ENCODE peak calls at places on chromosomes 12 and 14, in eight cellular contexts. One of them, this sample, is unnamed.

GRCh38 chr12:65533177-65533883 is 254.8 kb downstream of the MSRB3 start:
- DNase-seq in hypothalamus: no peak
- DNase-seq in GM12891: no peak
- DNase-seq in NCI-H1436: no peak
- DNase-seq in activated T-helper 1 cell treated with Interleukin-2 at 50 U/mL for 16 hours: no peak
- DNase-seq in KG1: no peak
- DNase-seq in IMR-90: peak
- DNase-seq in pancreas: no peak
- DNase-seq in this sample: no peak

GRCh38 chr12:116806845-116807440 is 68.8 kb downstream of the RNFT2 start:
- DNase-seq in hypothalamus: no peak
- DNase-seq in GM12891: no peak
- DNase-seq in NCI-H1436: no peak
- DNase-seq in activated T-helper 1 cell treated with Interleukin-2 at 50 U/mL for 16 hours: no peak
- DNase-seq in KG1: no peak
- DNase-seq in IMR-90: peak
- DNase-seq in pancreas: no peak
- DNase-seq in this sample: no peak

GRCh38 chr12:116463366-116463765 is 95.8 kb upstream of the MAP1LC3B2 start:
- DNase-seq in hypothalamus: no peak
- DNase-seq in GM12891: no peak
- DNase-seq in NCI-H1436: no peak
- DNase-seq in activated T-helper 1 cell treated with Interleukin-2 at 50 U/mL for 16 hours: no peak
- DNase-seq in KG1: no peak
- DNase-seq in IMR-90: no peak
- DNase-seq in pancreas: no peak
- DNase-seq in this sample: no peak

GRCh38 chr12:59808317-59808910 is 212.6 kb downstream of the SLC16A7 start:
- DNase-seq in hypothalamus: no peak
- DNase-seq in GM12891: peak
- DNase-seq in NCI-H1436: peak
- DNase-seq in activated T-helper 1 cell treated with Interleukin-2 at 50 U/mL for 16 hours: no peak
- DNase-seq in KG1: no peak
- DNase-seq in IMR-90: peak
- DNase-seq in pancreas: no peak
- DNase-seq in this sample: no peak

GRCh38 chr12:92208613-92209121 is 63.0 kb upstream of the BTG1 start:
- DNase-seq in hypothalamus: no peak
- DNase-seq in GM12891: no peak
- DNase-seq in NCI-H1436: no peak
- DNase-seq in activated T-helper 1 cell treated with Interleukin-2 at 50 U/mL for 16 hours: no peak
- DNase-seq in KG1: peak
- DNase-seq in IMR-90: peak
- DNase-seq in pancreas: no peak
- DNase-seq in this sample: no peak

GRCh38 chr12:12612403-12612802 is 727 bp downstream of the CREBL2 start:
- DNase-seq in hypothalamus: no peak
- DNase-seq in GM12891: peak
- DNase-seq in NCI-H1436: no peak
- DNase-seq in activated T-helper 1 cell treated with Interleukin-2 at 50 U/mL for 16 hours: no peak
- DNase-seq in KG1: no peak
- DNase-seq in IMR-90: peak
- DNase-seq in pancreas: no peak
- DNase-seq in this sample: no peak

GRCh38 chr12:106753526-106753925 is 21.0 kb upstream of the RIC8B start:
- DNase-seq in hypothalamus: no peak
- DNase-seq in GM12891: peak
- DNase-seq in NCI-H1436: peak
- DNase-seq in activated T-helper 1 cell treated with Interleukin-2 at 50 U/mL for 16 hours: peak
- DNase-seq in KG1: no peak
- DNase-seq in IMR-90: no peak
- DNase-seq in pancreas: no peak
- DNase-seq in this sample: no peak

GRCh38 chr14:102140027-102140749 is 491 bp downstream of the WDR20 start:
- DNase-seq in hypothalamus: no peak
- DNase-seq in GM12891: peak
- DNase-seq in NCI-H1436: no peak
- DNase-seq in activated T-helper 1 cell treated with Interleukin-2 at 50 U/mL for 16 hours: peak
- DNase-seq in KG1: no peak
- DNase-seq in IMR-90: no peak
- DNase-seq in pancreas: peak
- DNase-seq in this sample: no peak

GRCh38 chr12:28108599-28108998 is 81.7 kb upstream of the CCDC91 start:
- DNase-seq in hypothalamus: no peak
- DNase-seq in GM12891: no peak
- DNase-seq in NCI-H1436: no peak
- DNase-seq in activated T-helper 1 cell treated with Interleukin-2 at 50 U/mL for 16 hours: no peak
- DNase-seq in KG1: no peak
- DNase-seq in IMR-90: no peak
- DNase-seq in pancreas: no peak
- DNase-seq in this sample: no peak

GRCh38 chr14:97580923-97581495 is 783.8 kb downstream of the VRK1 start:
- DNase-seq in hypothalamus: no peak
- DNase-seq in GM12891: no peak
- DNase-seq in NCI-H1436: no peak
- DNase-seq in activated T-helper 1 cell treated with Interleukin-2 at 50 U/mL for 16 hours: no peak
- DNase-seq in KG1: no peak
- DNase-seq in IMR-90: no peak
- DNase-seq in pancreas: no peak
- DNase-seq in this sample: no peak

GRCh38 chr14:62691613-62692489 is 353.4 kb downstream of the KCNH5 start:
- DNase-seq in hypothalamus: no peak
- DNase-seq in GM12891: no peak
- DNase-seq in NCI-H1436: peak
- DNase-seq in activated T-helper 1 cell treated with Interleukin-2 at 50 U/mL for 16 hours: no peak
- DNase-seq in KG1: no peak
- DNase-seq in IMR-90: peak
- DNase-seq in pancreas: no peak
- DNase-seq in this sample: no peak

GRCh38 chr12:3342051-3342450 is 149.0 kb upstream of the PRMT8 start:
- DNase-seq in hypothalamus: no peak
- DNase-seq in GM12891: no peak
- DNase-seq in NCI-H1436: peak
- DNase-seq in activated T-helper 1 cell treated with Interleukin-2 at 50 U/mL for 16 hours: no peak
- DNase-seq in KG1: no peak
- DNase-seq in IMR-90: peak
- DNase-seq in pancreas: no peak
- DNase-seq in this sample: no peak

GRCh38 chr12:28294300-28294699 is 104.0 kb downstream of the CCDC91 start:
- DNase-seq in hypothalamus: no peak
- DNase-seq in GM12891: no peak
- DNase-seq in NCI-H1436: no peak
- DNase-seq in activated T-helper 1 cell treated with Interleukin-2 at 50 U/mL for 16 hours: no peak
- DNase-seq in KG1: no peak
- DNase-seq in IMR-90: no peak
- DNase-seq in pancreas: no peak
- DNase-seq in this sample: no peak

GRCh38 chr12:74259199-74259598 is 278.4 kb upstream of the ATXN7L3B start:
- DNase-seq in hypothalamus: no peak
- DNase-seq in GM12891: no peak
- DNase-seq in NCI-H1436: no peak
- DNase-seq in activated T-helper 1 cell treated with Interleukin-2 at 50 U/mL for 16 hours: no peak
- DNase-seq in KG1: no peak
- DNase-seq in IMR-90: no peak
- DNase-seq in pancreas: no peak
- DNase-seq in this sample: no peak

GRCh38 chr12:130858084-130858483 is 13.8 kb upstream of the RAN start:
- DNase-seq in hypothalamus: no peak
- DNase-seq in GM12891: no peak
- DNase-seq in NCI-H1436: no peak
- DNase-seq in activated T-helper 1 cell treated with Interleukin-2 at 50 U/mL for 16 hours: no peak
- DNase-seq in KG1: no peak
- DNase-seq in IMR-90: no peak
- DNase-seq in pancreas: no peak
- DNase-seq in this sample: no peak

GRCh38 chr12:1282670-1283361 is 291.8 kb downstream of the ERC1 start:
- DNase-seq in hypothalamus: no peak
- DNase-seq in GM12891: no peak
- DNase-seq in NCI-H1436: no peak
- DNase-seq in activated T-helper 1 cell treated with Interleukin-2 at 50 U/mL for 16 hours: no peak
- DNase-seq in KG1: no peak
- DNase-seq in IMR-90: peak
- DNase-seq in pancreas: no peak
- DNase-seq in this sample: no peak

GRCh38 chr12:12693111-12693671 is 2.8 kb downstream of the GPR19 start:
- DNase-seq in hypothalamus: no peak
- DNase-seq in GM12891: no peak
- DNase-seq in NCI-H1436: no peak
- DNase-seq in activated T-helper 1 cell treated with Interleukin-2 at 50 U/mL for 16 hours: no peak
- DNase-seq in KG1: no peak
- DNase-seq in IMR-90: no peak
- DNase-seq in pancreas: no peak
- DNase-seq in this sample: no peak

This sample was measured in NCI-H1930.